ENCODE peak calls at places on chromosomes 2 and 18, in six cellular contexts. I, G, C, Y, F and N are unnamed samples.

GRCh38 chr2:26534098-26534864 is 56.4 kb upstream of the OTOF start:
- DNase-seq in Y (no peak), I (no peak), G (no peak), F (no peak), C (no peak), N (no peak)

GRCh38 chr2:161250864-161251436 is 57.3 kb upstream of the PSMD14 start:
- DNase-seq in F (no peak), Y (peak), I (peak), G (no peak), C (no peak), N (no peak)

GRCh38 chr2:147345246-147345645 is 499.6 kb upstream of the ACVR2A start:
- DNase-seq in I (peak), C (no peak), G (no peak), F (no peak), Y (peak), N (no peak)

GRCh38 chr2:77008925-77009706 is 513.1 kb downstream of the LRRTM4 start:
- DNase-seq in C (no peak), F (no peak), G (no peak), I (no peak), Y (peak), N (no peak)

GRCh38 chr18:31401156-31402025 is 24.8 kb downstream of the DSG4 start:
- DNase-seq in I (no peak), F (no peak), G (no peak), C (no peak), Y (no peak), N (no peak)

GRCh38 chr2:207487650-207488315 is 42.0 kb upstream of the CREB1 start:
- DNase-seq in F (no peak), I (peak), C (no peak), Y (peak), G (no peak), N (no peak)

GRCh38 chr2:64315561-64315960 is 138.4 kb upstream of the LGALSL start:
- DNase-seq in I (no peak), C (no peak), Y (no peak), F (no peak), G (no peak), N (no peak)

GRCh38 chr2:157413342-157414035 is 30.4 kb downstream of the CYTIP start:
- DNase-seq in F (no peak), C (no peak), I (no peak), Y (no peak), G (peak), N (peak)

GRCh38 chr2:137192366-137193315 is 427.3 kb downstream of the THSD7B start:
- DNase-seq in F (no peak), C (no peak), Y (peak), I (no peak), G (no peak), N (no peak)